ENCODE peak calls at places on chromosome 2, in five cellular contexts. K is transverse colon, Y is uterus, L is lower leg skin, V is stomach. Q is an unnamed sample.

GRCh38 chr2:42880738-42881525 is 88.5 kb upstream of the HAAO start:
- DNase-seq in K (no peak), Y (no peak), L (peak), V (no peak), Q (no peak)

GRCh38 chr2:170152421-170152820 is 25.5 kb upstream of the MYO3B start:
- DNase-seq in K (no peak), Y (no peak), L (no peak), V (no peak), Q (no peak)

GRCh38 chr2:429142-429541 is 141.3 kb upstream of the ALKAL2 start:
- DNase-seq in K (no peak), Y (no peak), L (no peak), V (no peak), Q (no peak)

GRCh38 chr2:128315829-128316776 is 2.6 kb downstream of the HS6ST1 start:
- DNase-seq in K (no peak), Y (no peak), L (peak), V (peak), Q (no peak)

GRCh38 chr2:36441065-36441625 is 85.6 kb downstream of the CRIM1 start:
- DNase-seq in K (no peak), Y (no peak), L (no peak), V (no peak), Q (no peak)

GRCh38 chr2:100513650-100514049 is 43.4 kb downstream of the NMS start:
- DNase-seq in K (no peak), Y (no peak), L (no peak), V (no peak), Q (no peak)

GRCh38 chr2:192155521-192156118 is 39.1 kb downstream of the TMEFF2 start:
- DNase-seq in K (no peak), Y (no peak), L (no peak), V (no peak), Q (no peak)

GRCh38 chr2:200453142-200453852 is 56.6 kb downstream of the KCTD18 start:
- DNase-seq in K (no peak), Y (no peak), L (no peak), V (no peak), Q (no peak)

GRCh38 chr2:19228720-19229119 is 129.7 kb downstream of the OSR1 start:
- DNase-seq in K (no peak), Y (no peak), L (no peak), V (no peak), Q (no peak)

DNA sequence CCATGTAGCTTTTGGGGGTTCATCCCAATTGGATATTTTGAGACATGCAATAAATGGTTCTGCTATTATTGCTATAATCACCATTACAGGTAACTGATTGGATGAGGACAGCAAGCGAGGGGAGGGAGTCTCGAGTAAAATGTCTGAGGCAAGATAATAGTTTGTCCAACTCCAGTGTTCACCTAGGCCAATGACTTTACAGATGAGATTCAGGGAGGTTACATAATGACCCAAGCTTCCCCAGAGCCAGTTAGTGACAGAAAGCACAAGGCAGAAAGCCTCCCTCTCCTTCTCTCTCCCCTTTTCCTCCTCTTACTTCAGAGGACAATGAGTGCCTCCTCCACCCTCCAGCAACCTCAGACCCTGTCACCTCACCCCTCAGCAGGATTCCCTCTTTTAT is 98.4 kb upstream of the GLS start:
- DNase-seq in K (no peak), Y (no peak), L (no peak), V (no peak), Q (no peak)
- H3K4me3 ChIP-seq in K (no peak), Y (no peak), L (no peak), V (no peak), Q (no peak)

GRCh38 chr2:239983004-239983778 is 42.0 kb downstream of the NDUFA10 start:
- DNase-seq in K (no peak), Y (no peak), L (peak), V (no peak), Q (no peak)

GRCh38 chr2:239977111-239977510 is 48.0 kb downstream of the NDUFA10 start:
- DNase-seq in K (no peak), Y (no peak), L (peak), V (no peak), Q (no peak)

GRCh38 chr2:239978381-239978780 is 46.8 kb downstream of the NDUFA10 start:
- DNase-seq in K (no peak), Y (no peak), L (peak), V (no peak), Q (no peak)

GRCh38 chr2:239975665-239976064 is 49.5 kb downstream of the NDUFA10 start:
- DNase-seq in K (no peak), Y (no peak), L (peak), V (no peak), Q (no peak)

GRCh38 chr2:239979243-239980023 is 45.7 kb downstream of the NDUFA10 start:
- DNase-seq in K (no peak), Y (peak), L (peak), V (no peak), Q (no peak)
- TF ChIP-seq POLR2A in K (no peak), Y (no peak), L (no peak), V (no peak), Q (no peak)

GRCh38 chr2:30465171-30465545 is 18.1 kb downstream of the LCLAT1 start:
- DNase-seq in K (no peak), Y (no peak), L (no peak), V (no peak), Q (no peak)
- TF ChIP-seq CTCF in K (no peak), Y (no peak), L (no peak), V (no peak), Q (no peak)

GRCh38 chr2:55598056-55598795 is 19.2 kb downstream of the PPP4R3B start:
- DNase-seq in K (no peak), Y (no peak), L (no peak), V (no peak), Q (no peak)

GRCh38 chr2:55609193-55609794 is 8.1 kb downstream of the PPP4R3B start:
- DNase-seq in K (no peak), Y (no peak), L (no peak), V (no peak), Q (no peak)

GRCh38 chr2:55607717-55608116 is 9.7 kb downstream of the PPP4R3B start:
- DNase-seq in K (no peak), Y (no peak), L (no peak), V (no peak), Q (no peak)

GRCh38 chr2:55601849-55602248 is 15.6 kb downstream of the PPP4R3B start:
- DNase-seq in K (no peak), Y (no peak), L (no peak), V (no peak), Q (no peak)

GRCh38 chr2:55604027-55604565 is 13.3 kb downstream of the PPP4R3B start:
- DNase-seq in K (no peak), Y (no peak), L (no peak), V (no peak), Q (no peak)
- H3K4me3 ChIP-seq in K (no peak), Y (no peak), L (no peak), V (no peak), Q (no peak)

DNA sequence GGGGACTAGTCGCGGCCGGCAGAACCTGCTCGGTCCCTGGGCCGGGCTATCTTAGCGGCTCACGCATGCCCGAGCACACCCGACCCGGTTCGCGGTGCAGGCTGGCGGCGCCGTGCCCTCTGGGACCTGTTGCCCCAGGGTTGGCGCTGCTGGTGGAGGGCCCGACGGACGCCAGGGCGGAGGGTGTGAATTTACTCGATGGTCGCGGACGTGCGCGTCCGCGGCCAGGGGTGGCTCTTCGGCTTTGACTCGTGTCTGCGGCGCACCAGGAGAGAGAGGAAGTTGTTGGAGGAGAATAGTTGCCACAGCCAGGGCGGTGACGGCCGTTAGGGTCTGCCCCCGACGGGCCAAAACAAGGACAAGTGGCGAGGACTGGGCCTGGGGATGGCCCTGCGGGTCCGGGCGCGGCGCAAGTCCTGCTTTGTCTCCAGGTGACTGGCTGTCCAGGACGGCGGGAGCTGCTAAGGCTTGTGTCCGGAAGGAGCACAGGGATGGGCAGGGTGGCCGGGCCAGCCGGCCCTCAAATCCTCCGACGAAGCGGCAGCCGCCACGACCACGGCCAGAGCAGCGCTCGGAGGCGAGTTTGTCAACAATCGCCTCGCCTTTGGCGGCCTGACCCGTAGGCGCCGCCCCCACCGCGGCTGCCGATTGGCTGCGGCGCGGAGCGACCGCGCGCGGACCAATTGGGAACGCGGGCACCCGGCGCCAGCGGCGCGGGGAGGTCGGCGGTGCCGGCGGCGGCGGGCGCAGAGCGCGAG is 1.3 kb downstream of the BCL2L11 start:
- DNase-seq in K (peak), Y (peak), L (peak), V (peak), Q (peak)
- TF ChIP-seq POLR2A in K (peak), Y (no peak), L (no peak), V (no peak), Q (peak)

GRCh38 chr2:238128061-238129040 is 10.1 kb upstream of the KLHL30 start:
- DNase-seq in K (no peak), Y (no peak), L (no peak), V (no peak), Q (no peak)
- TF ChIP-seq CTCF in K (no peak), Y (no peak), L (no peak), V (no peak), Q (no peak)

DNA sequence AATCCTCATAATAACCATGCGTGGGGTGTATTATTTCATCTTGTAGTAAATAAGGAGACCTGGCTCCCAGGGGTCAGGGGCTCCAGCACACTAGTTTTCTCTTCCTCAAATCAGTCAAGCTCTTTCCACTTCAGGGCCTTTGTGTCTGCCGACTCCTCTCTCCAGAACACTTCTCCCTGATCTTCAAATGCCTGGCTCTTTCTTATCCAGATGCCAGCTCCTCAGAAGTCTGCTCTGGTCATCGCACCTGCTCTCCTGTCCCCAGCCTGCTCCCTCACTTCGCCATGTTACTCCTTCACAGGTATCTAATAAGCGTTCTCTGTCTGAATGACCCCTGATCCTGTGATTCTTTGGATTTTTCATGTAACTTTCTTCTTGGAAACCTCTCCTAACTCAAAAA is 62.0 kb downstream of the GYPC start:
- DNase-seq in K (no peak), Y (no peak), L (peak), V (no peak), Q (no peak)
- H3K4me3 ChIP-seq in K (no peak), Y (no peak), L (no peak), V (no peak), Q (no peak)